ENCODE peak calls at places on chromosomes 3 and 15, in four cellular contexts. One of them, this sample, is unnamed.

GRCh38 chr15:35910227-35910626 is 364.3 kb upstream of the DPH6 start:
- DNase-seq in CD8-positive, alpha-beta memory T cell: no peak
- DNase-seq in HCT116: no peak
- DNase-seq in SK-N-SH: no peak
- DNase-seq in this sample: no peak

GRCh38 chr15:69045810-69046209 is 31.3 kb downstream of the NOX5 start:
- DNase-seq in SK-N-SH: no peak
- DNase-seq in HCT116: no peak
- DNase-seq in CD8-positive, alpha-beta memory T cell: no peak
- DNase-seq in this sample: no peak

GRCh38 chr3:37800022-37800493 is 61.6 kb upstream of the CTDSPL start:
- DNase-seq in SK-N-SH: no peak
- DNase-seq in HCT116: no peak
- DNase-seq in CD8-positive, alpha-beta memory T cell: no peak
- DNase-seq in this sample: no peak

GRCh38 chr3:178966299-178967183 is 105.1 kb downstream of the ZMAT3 start:
- DNase-seq in HCT116: peak; percentile 29
- DNase-seq in CD8-positive, alpha-beta memory T cell: no peak
- DNase-seq in SK-N-SH: peak; percentile 19
- DNase-seq in this sample: peak; percentile 6

GRCh38 chr3:192514754-192515660 is 212.3 kb downstream of the FGF12 start:
- DNase-seq in CD8-positive, alpha-beta memory T cell: no peak
- DNase-seq in SK-N-SH: peak; percentile 37
- DNase-seq in HCT116: no peak
- DNase-seq in this sample: no peak

GRCh38 chr3:97979610-97980009 is 7.4 kb upstream of the RIOX2 start:
- DNase-seq in CD8-positive, alpha-beta memory T cell: no peak
- DNase-seq in HCT116: no peak
- DNase-seq in SK-N-SH: peak; percentile 18
- DNase-seq in this sample: no peak

GRCh38 chr3:56251343-56251945 is 216.8 kb downstream of the ERC2 start:
- DNase-seq in SK-N-SH: peak; percentile 57
- DNase-seq in CD8-positive, alpha-beta memory T cell: no peak
- DNase-seq in HCT116: peak; percentile 24
- DNase-seq in this sample: peak; percentile 10

GRCh38 chr3:86793786-86794185 is 197.2 kb downstream of the VGLL3 start:
- DNase-seq in HCT116: no peak
- DNase-seq in CD8-positive, alpha-beta memory T cell: no peak
- DNase-seq in SK-N-SH: no peak
- DNase-seq in this sample: no peak

GRCh38 chr3:58683001-58683845 is 16.6 kb upstream of the FAM3D start:
- DNase-seq in CD8-positive, alpha-beta memory T cell: no peak
- DNase-seq in SK-N-SH: no peak
- DNase-seq in HCT116: peak; percentile 16
- DNase-seq in this sample: no peak

GRCh38 chr3:151037746-151038145 is 47.7 kb upstream of the MED12L start:
- DNase-seq in SK-N-SH: no peak
- DNase-seq in CD8-positive, alpha-beta memory T cell: no peak
- DNase-seq in HCT116: peak; percentile 4
- DNase-seq in this sample: no peak

GRCh38 chr15:93467327-93467726 is 378.3 kb upstream of the RGMA start:
- DNase-seq in CD8-positive, alpha-beta memory T cell: no peak
- DNase-seq in HCT116: no peak
- DNase-seq in SK-N-SH: no peak
- DNase-seq in this sample: no peak

GRCh38 chr15:101675015-101675414 is 22.8 kb upstream of the TM2D3 start:
- DNase-seq in CD8-positive, alpha-beta memory T cell: no peak
- DNase-seq in SK-N-SH: no peak
- DNase-seq in HCT116: no peak
- DNase-seq in this sample: no peak

GRCh38 chr3:55571216-55571813 is 84.2 kb upstream of the WNT5A start:
- DNase-seq in SK-N-SH: no peak
- DNase-seq in HCT116: no peak
- DNase-seq in CD8-positive, alpha-beta memory T cell: no peak
- DNase-seq in this sample: no peak

GRCh38 chr3:196408565-196409300 is 23.5 kb downstream of the UBXN7 start:
- DNase-seq in HCT116: no peak
- DNase-seq in CD8-positive, alpha-beta memory T cell: no peak
- DNase-seq in SK-N-SH: no peak
- DNase-seq in this sample: no peak

GRCh38 chr3:132554437-132554836 is 42.6 kb upstream of the ACKR4 start:
- DNase-seq in SK-N-SH: no peak
- DNase-seq in CD8-positive, alpha-beta memory T cell: no peak
- DNase-seq in HCT116: no peak
- DNase-seq in this sample: no peak

GRCh38 chr3:33218446-33219174 is at the start of gene SUSD5:
- DNase-seq in HCT116: no peak
- DNase-seq in SK-N-SH: peak; percentile 75
- DNase-seq in CD8-positive, alpha-beta memory T cell: no peak
- DNase-seq in this sample: no peak

GRCh38 chr15:77974098-77974414 is 103.5 kb downstream of the TBC1D2B start:
- DNase-seq in CD8-positive, alpha-beta memory T cell: no peak
- DNase-seq in SK-N-SH: peak; percentile 66
- DNase-seq in HCT116: no peak
- DNase-seq in this sample: no peak

GRCh38 chr3:22245817-22246583 is 495.0 kb upstream of the ZNF385D start:
- DNase-seq in SK-N-SH: no peak
- DNase-seq in HCT116: no peak
- DNase-seq in CD8-positive, alpha-beta memory T cell: no peak
- DNase-seq in this sample: no peak

GRCh38 chr3:116445291-116445841 is at the start of gene LSAMP:
- DNase-seq in CD8-positive, alpha-beta memory T cell: no peak
- DNase-seq in SK-N-SH: peak; percentile 76
- DNase-seq in HCT116: no peak
- DNase-seq in this sample: no peak

GRCh38 chr3:141940204-141940776 is 63.8 kb downstream of the ATP1B3 start:
- DNase-seq in CD8-positive, alpha-beta memory T cell: no peak
- DNase-seq in SK-N-SH: peak; percentile 77
- DNase-seq in HCT116: peak; percentile 95
- DNase-seq in this sample: no peak

GRCh38 chr3:170542704-170543103 is 43.2 kb downstream of the SLC7A14 start:
- DNase-seq in HCT116: no peak
- DNase-seq in SK-N-SH: no peak
- DNase-seq in CD8-positive, alpha-beta memory T cell: no peak
- DNase-seq in this sample: no peak

GRCh38 chr15:95911570-95912279 is 418.8 kb upstream of the NR2F2 start:
- DNase-seq in SK-N-SH: no peak
- DNase-seq in HCT116: no peak
- DNase-seq in CD8-positive, alpha-beta memory T cell: no peak
- DNase-seq in this sample: no peak

DNA sequence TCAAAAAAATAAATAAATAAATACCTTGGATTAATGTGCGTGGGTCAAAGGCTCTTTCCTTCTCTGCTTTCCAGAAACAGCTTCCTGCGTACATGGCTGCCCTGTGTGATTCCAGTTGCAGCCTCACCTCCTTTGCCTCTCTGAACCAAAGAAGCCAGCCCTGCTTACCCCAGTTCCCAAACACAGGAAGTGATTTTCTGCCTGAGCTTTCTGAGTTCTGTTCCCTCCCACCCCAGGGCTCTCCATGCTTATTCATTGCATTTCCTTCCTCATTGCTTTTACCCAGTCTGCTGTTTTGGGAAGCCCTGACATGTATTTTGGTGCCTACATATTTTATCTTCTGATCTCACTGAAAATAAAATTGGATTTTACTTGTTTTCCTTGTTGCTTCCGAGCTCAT is 15.4 kb downstream of the ZSCAN2 start:
- DNase-seq in HCT116: no peak
- DNase-seq in CD8-positive, alpha-beta memory T cell: no peak
- DNase-seq in SK-N-SH: no peak
- DNase-seq in this sample: no peak
- H3K27ac ChIP-seq in HCT116: no peak overlapping the region
- H3K27ac ChIP-seq in CD8-positive, alpha-beta memory T cell: no peak overlapping the region
- H3K27ac ChIP-seq in SK-N-SH: no peak overlapping the region
- H3K27ac ChIP-seq in this sample: no peak overlapping the region

DNA sequence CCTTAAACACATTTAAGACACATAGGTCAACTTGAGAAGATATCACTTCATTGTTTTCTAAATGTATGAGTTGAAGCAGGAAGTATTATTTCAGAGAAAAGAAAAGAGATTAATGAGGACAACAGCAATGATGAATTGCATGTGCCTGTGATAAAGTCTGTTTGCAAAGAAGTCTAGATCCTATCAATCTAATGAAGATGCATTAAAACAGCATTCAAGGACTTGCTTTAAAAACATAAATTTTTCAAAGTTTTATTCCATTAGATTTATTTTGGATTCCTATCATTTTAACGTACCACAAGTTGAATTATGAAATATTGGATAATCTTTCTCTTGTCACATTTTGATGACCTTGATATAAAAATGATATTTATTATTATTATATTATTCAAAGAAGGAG is 642.5 kb upstream of the CCDC54 start:
- DNase-seq in HCT116: no peak
- DNase-seq in SK-N-SH: no peak
- DNase-seq in CD8-positive, alpha-beta memory T cell: no peak
- DNase-seq in this sample: no peak
- H3K27ac ChIP-seq in HCT116: no peak overlapping the region
- H3K27ac ChIP-seq in SK-N-SH: no peak overlapping the region
- H3K27ac ChIP-seq in CD8-positive, alpha-beta memory T cell: no peak overlapping the region
- H3K27ac ChIP-seq in this sample: no peak overlapping the region

GRCh38 chr15:64117759-64118487 is 22.1 kb downstream of the SNX1 start:
- DNase-seq in SK-N-SH: no peak
- DNase-seq in HCT116: no peak
- DNase-seq in CD8-positive, alpha-beta memory T cell: no peak
- DNase-seq in this sample: no peak

GRCh38 chr15:64110945-64111678 is 15.3 kb downstream of the SNX1 start:
- DNase-seq in HCT116: no peak
- DNase-seq in CD8-positive, alpha-beta memory T cell: no peak
- DNase-seq in SK-N-SH: no peak
- DNase-seq in this sample: peak; percentile 20

GRCh38 chr15:64112077-64112772 is 16.4 kb downstream of the SNX1 start:
- DNase-seq in CD8-positive, alpha-beta memory T cell: no peak
- DNase-seq in HCT116: no peak
- DNase-seq in SK-N-SH: no peak
- DNase-seq in this sample: no peak

GRCh38 chr15:64111679-64112050 is 15.9 kb downstream of the SNX1 start:
- DNase-seq in CD8-positive, alpha-beta memory T cell: no peak
- DNase-seq in HCT116: no peak
- DNase-seq in SK-N-SH: no peak
- DNase-seq in this sample: no peak

GRCh38 chr15:64112904-64113303 is 17.1 kb downstream of the SNX1 start:
- DNase-seq in CD8-positive, alpha-beta memory T cell: no peak
- DNase-seq in SK-N-SH: no peak
- DNase-seq in HCT116: no peak
- DNase-seq in this sample: no peak
- H3K27ac ChIP-seq in CD8-positive, alpha-beta memory T cell: no peak overlapping the region
- H3K27ac ChIP-seq in SK-N-SH: no peak overlapping the region
- H3K27ac ChIP-seq in HCT116: no peak overlapping the region
- H3K27ac ChIP-seq in this sample: no peak overlapping the region

GRCh38 chr15:85312925-85313324 is 67.5 kb upstream of the AKAP13 start:
- DNase-seq in HCT116: no peak
- DNase-seq in CD8-positive, alpha-beta memory T cell: no peak
- DNase-seq in SK-N-SH: no peak
- DNase-seq in this sample: no peak

GRCh38 chr15:85314653-85315052 is 65.8 kb upstream of the AKAP13 start:
- DNase-seq in HCT116: no peak
- DNase-seq in SK-N-SH: no peak
- DNase-seq in CD8-positive, alpha-beta memory T cell: no peak
- DNase-seq in this sample: no peak

GRCh38 chr15:85312486-85312885 is 67.9 kb upstream of the AKAP13 start:
- DNase-seq in CD8-positive, alpha-beta memory T cell: peak; percentile 52
- DNase-seq in HCT116: no peak
- DNase-seq in SK-N-SH: no peak
- DNase-seq in this sample: no peak

GRCh38 chr15:85314139-85314538 is 66.3 kb upstream of the AKAP13 start:
- DNase-seq in CD8-positive, alpha-beta memory T cell: no peak
- DNase-seq in SK-N-SH: no peak
- DNase-seq in HCT116: no peak
- DNase-seq in this sample: no peak

DNA sequence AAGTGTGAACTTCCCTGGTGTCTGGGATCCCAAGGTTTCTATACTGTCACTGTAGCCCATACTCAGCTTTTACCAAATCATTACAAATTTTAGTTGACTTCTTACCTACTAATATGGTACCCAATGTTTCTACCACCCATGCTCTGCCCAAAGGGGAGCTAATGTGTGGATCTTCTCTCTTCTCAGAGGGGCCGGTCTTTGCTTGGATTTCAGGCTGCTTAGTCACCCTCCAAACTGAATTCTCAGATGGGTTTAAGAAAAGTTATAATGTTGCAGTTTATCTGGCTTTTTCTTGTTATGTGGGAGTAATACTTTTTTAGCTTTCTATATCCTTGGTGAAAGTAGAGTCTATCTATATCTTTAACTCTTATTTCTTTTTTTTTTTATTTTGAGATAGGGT is 67.1 kb upstream of the AKAP13 start:
- DNase-seq in SK-N-SH: no peak
- DNase-seq in HCT116: no peak
- DNase-seq in CD8-positive, alpha-beta memory T cell: no peak
- DNase-seq in this sample: no peak
- H3K27ac ChIP-seq in SK-N-SH: no peak overlapping the region
- H3K27ac ChIP-seq in HCT116: no peak overlapping the region
- H3K27ac ChIP-seq in CD8-positive, alpha-beta memory T cell: no peak overlapping the region
- H3K27ac ChIP-seq in this sample: no peak overlapping the region

DNA sequence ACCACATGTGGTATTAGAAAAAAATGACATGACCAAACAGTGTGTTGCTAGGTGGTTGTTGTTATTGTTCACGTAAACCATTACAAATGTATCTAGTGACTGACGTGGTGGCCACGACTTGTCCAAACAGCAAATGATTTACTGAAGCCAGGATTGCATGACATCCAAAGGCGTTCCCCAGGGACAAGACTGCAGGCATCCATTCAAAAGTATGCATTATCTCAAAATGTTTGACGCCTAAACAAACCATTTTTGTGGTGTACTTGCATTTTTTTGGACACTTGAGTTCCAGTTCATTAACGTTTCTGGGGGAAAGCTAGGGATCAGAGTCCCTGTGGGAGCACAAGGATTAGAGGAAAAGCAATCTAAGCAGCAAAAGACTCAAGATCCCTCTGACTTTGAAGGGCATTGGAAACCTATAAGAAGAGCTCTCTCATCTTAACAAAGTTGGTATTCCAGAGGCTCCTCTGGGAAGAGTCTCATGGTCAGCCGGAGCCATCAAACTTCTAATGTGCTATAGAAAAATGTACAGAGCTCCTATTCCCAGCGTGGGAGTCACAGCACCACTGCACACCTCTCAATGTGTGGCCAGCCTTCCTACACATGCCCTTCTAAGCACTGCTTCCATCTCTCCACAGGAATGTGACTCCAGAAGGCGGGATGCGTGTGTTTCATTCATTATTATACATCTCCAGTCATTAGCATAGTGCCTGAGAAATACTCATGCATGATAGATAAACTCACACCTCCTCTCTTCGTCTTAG is 62.9 kb downstream of the FBN1 start:
- DNase-seq in CD8-positive, alpha-beta memory T cell: no peak
- DNase-seq in HCT116: no peak
- DNase-seq in SK-N-SH: no peak
- DNase-seq in this sample: no peak
- H3K27ac ChIP-seq in CD8-positive, alpha-beta memory T cell: no peak overlapping the region
- H3K27ac ChIP-seq in HCT116: no peak overlapping the region
- H3K27ac ChIP-seq in SK-N-SH: no peak overlapping the region
- H3K27ac ChIP-seq in this sample: no peak overlapping the region

GRCh38 chr3:8480699-8481098 is 20.9 kb upstream of the LMCD1 start:
- DNase-seq in SK-N-SH: no peak
- DNase-seq in CD8-positive, alpha-beta memory T cell: no peak
- DNase-seq in HCT116: no peak
- DNase-seq in this sample: no peak
- H3K27ac ChIP-seq in SK-N-SH: no peak overlapping the region
- H3K27ac ChIP-seq in CD8-positive, alpha-beta memory T cell: no peak overlapping the region
- H3K27ac ChIP-seq in HCT116: no peak overlapping the region
- H3K27ac ChIP-seq in this sample: no peak overlapping the region

This sample was measured in naive thymus-derived CD4-positive, alpha-beta T cell.